ENCODE peak calls at places on chromosomes 4 and X, in eight cellular contexts. Z, F, U, J, B, Y, T and X are unnamed samples.

GRCh38 chr4:145302725-145303124 is 122.3 kb upstream of the OTUD4 start:
- DNase-seq in Y (no peak), J (no peak), U (no peak), B (no peak), F (no peak), Z (no peak), T (no peak), X (no peak)

GRCh38 chr4:181976743-181977142 is 266.5 kb upstream of the TENM3 start:
- DNase-seq in J (no peak), U (no peak), T (no peak), F (no peak), B (no peak), Z (no peak), Y (no peak), X (no peak)

GRCh38 chr4:73021634-73022033 is 47.9 kb downstream of the COX18 start:
- DNase-seq in U (no peak), T (peak), Z (no peak), B (peak), Y (no peak), J (no peak), F (no peak), X (no peak)

GRCh38 chrX:105781794-105782193 is 40.5 kb upstream of the NRK start:
- DNase-seq in J (no peak), B (no peak), Z (no peak), T (no peak), U (no peak), F (no peak), Y (no peak), X (no peak)

GRCh38 chr4:20839957-20840356 is 139.7 kb downstream of the PACRGL start:
- DNase-seq in T (no peak), B (no peak), J (no peak), F (no peak), Z (no peak), U (no peak), Y (no peak), X (no peak)

GRCh38 chr4:117889978-117890377 is 144.3 kb upstream of the NDST3 start:
- DNase-seq in T (no peak), J (no peak), Y (no peak), F (no peak), B (no peak), U (no peak), Z (no peak), X (no peak)

GRCh38 chr4:73392936-73393335 is 11.2 kb upstream of the ALB start:
- DNase-seq in J (no peak), U (no peak), F (no peak), Y (no peak), T (no peak), Z (no peak), B (no peak), X (no peak)

GRCh38 chr4:75643651-75644050 is 13.3 kb upstream of the CDKL2 start:
- DNase-seq in Y (no peak), U (no peak), F (no peak), J (no peak), B (no peak), T (no peak), Z (no peak), X (no peak)

GRCh38 chr4:142660728-142661127 is 185.4 kb downstream of the INPP4B start:
- DNase-seq in J (no peak), F (no peak), U (no peak), Z (no peak), Y (no peak), B (no peak), T (no peak), X (no peak)

GRCh38 chrX:148363836-148364235 is 136.6 kb upstream of the AFF2 start:
- DNase-seq in Z (no peak), U (no peak), B (peak), J (no peak), T (no peak), F (no peak), Y (no peak), X (no peak)

GRCh38 chr4:158823461-158823873 is 54.6 kb downstream of the FNIP2 start:
- DNase-seq in Z (no peak), F (no peak), J (no peak), T (no peak), U (no peak), Y (no peak), B (no peak), X (no peak)

GRCh38 chr4:173301518-173302201 is 32.5 kb downstream of the HMGB2 start:
- DNase-seq in F (no peak), T (peak), J (no peak), Z (no peak), Y (no peak), B (no peak), U (no peak), X (no peak)

GRCh38 chr4:57442834-57443291 is 332.7 kb upstream of the IGFBP7 start:
- DNase-seq in F (no peak), Z (no peak), J (no peak), B (peak), Y (peak), U (peak), T (peak), X (no peak)

GRCh38 chr4:76872556-76872955 is 25.4 kb downstream of the SOWAHB start:
- DNase-seq in Y (no peak), B (no peak), Z (no peak), T (no peak), J (no peak), F (no peak), U (no peak), X (no peak)

GRCh38 chr4:130478406-130478805 is 1382.5 kb downstream of the C4orf33 start:
- DNase-seq in U (no peak), Y (no peak), J (no peak), T (no peak), F (no peak), Z (no peak), B (no peak), X (no peak)

GRCh38 chr4:140943486-140943885 is 187.3 kb upstream of the TBC1D9 start:
- DNase-seq in Y (no peak), B (no peak), J (no peak), F (no peak), U (no peak), Z (no peak), T (no peak), X (no peak)

GRCh38 chrX:39125834-39126233 is 324.6 kb downstream of the MID1IP1 start:
- DNase-seq in F (no peak), J (no peak), Y (no peak), T (no peak), Z (no peak), U (no peak), B (no peak), X (peak)

GRCh38 chr4:181952478-181952877 is 290.7 kb upstream of the TENM3 start:
- DNase-seq in T (no peak), B (no peak), F (no peak), U (no peak), Z (no peak), J (no peak), Y (peak), X (no peak)

GRCh38 chr4:172740434-172740833 is 428.2 kb upstream of the GALNT7 start:
- DNase-seq in Y (no peak), Z (no peak), F (no peak), U (no peak), B (no peak), J (no peak), T (no peak), X (no peak)

GRCh38 chr4:76981649-76982048 is 32.1 kb downstream of the SEPTIN11 start:
- DNase-seq in T (no peak), F (no peak), Z (no peak), U (no peak), J (no peak), B (no peak), Y (no peak), X (no peak)

GRCh38 chrX:16202943-16203342 is 35.7 kb downstream of the MAGEB17 start:
- DNase-seq in Z (no peak), Y (no peak), J (no peak), B (no peak), F (no peak), T (no peak), U (no peak), X (no peak)
- TF ChIP-seq EP300 in Z (no peak), Y (no peak), J (no peak), B (no peak), F (no peak), T (no peak), U (no peak), X (no peak)

DNA sequence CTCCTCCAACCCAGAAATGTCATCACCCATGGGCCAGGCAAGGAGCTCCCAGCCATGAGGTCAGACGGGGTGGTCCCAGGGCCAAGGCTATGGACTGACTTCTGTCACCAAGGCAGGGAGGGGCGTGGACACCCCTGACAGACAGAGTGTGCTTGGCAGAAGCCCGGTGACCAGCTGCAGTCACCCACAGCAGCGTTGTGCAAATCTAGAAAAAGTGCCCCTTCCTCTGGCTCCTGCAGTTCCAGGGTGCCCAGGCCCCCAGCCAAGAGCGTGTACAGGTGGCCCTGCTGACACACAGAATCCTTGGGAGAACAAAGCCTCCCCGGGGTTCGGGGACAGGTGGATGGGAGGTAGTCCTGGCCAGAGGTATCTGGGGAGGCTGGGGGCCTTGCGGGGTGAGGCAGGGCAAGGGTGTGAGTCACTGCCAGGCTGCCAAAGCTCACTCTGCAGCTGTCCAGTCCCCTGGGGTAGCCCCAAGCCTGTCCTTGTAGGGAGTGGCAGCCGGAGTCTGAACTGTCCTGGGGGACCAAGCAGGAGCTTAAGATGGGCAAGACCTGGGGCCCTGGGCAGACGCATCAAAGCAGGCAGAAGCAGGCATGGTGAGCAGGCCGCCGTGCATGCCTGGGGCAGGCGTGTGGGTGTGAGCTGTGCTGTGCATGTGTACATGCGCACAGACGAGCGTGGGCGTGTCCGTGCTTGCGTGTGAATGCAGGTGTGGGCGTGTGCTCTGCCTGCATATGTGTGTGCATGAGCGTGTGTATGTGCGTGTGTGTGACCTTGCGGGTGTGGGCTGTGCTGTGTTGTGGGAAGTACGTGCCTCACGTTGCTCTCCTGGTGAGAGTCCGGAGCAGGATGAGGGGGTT is 3.3 kb downstream of the MYL5 start:
- DNase-seq in F (no peak), Z (no peak), Y (peak), T (no peak), B (peak), J (no peak), U (peak), X (no peak)
- TF ChIP-seq POLR2A in F (no peak), Z (no peak), Y (peak), T (peak), B (peak), J (no peak), U (no peak), X (no peak)

DNA sequence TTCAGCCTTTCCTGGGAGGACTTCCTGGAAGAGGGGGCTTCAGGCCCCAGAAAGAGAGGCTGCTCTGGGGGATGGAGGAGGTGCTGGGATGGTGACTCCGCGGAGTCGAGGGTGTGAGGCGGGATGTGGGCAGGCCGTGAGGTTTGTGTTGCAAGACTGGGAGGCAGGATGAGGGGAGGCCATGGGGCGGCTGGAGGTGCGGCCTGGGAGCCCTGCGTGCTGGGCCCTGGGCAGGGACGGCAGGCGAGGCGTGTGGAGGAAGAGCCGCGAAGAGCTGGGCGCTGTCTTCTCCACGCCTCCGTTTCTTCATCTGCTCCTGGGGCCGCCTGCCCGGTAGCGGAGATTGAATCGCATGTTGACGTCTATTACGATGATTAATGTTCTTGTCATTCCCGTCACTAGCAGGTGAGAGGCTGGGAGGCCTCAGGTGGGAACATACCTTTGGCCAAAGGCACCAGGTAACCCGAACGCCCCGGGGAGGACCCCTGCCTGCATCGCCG is 854 bp upstream of the FGFRL1 start:
- DNase-seq in B (no peak), Y (peak), U (peak), Z (peak), F (peak), T (peak), J (no peak), X (peak)
- H3K27ac ChIP-seq in B (no peak), Y (peak), U (peak), Z (peak), F (peak), T (no peak), J (peak), X (peak)

GRCh38 chr4:13706130-13706529 is 78.6 kb upstream of the BOD1L1 start:
- DNase-seq in Y (no peak), F (no peak), Z (no peak), B (no peak), U (no peak), J (no peak), T (no peak), X (no peak)

GRCh38 chr4:13705521-13706035 is 78.1 kb upstream of the BOD1L1 start:
- DNase-seq in B (no peak), Y (peak), Z (no peak), F (no peak), J (no peak), U (no peak), T (no peak), X (no peak)

GRCh38 chr4:13711233-13711775 is 83.8 kb upstream of the BOD1L1 start:
- DNase-seq in Y (no peak), T (no peak), Z (no peak), B (no peak), U (no peak), F (no peak), J (no peak), X (no peak)

GRCh38 chr4:13706716-13707115 is 79.2 kb upstream of the BOD1L1 start:
- DNase-seq in T (no peak), F (no peak), U (no peak), B (no peak), J (no peak), Y (no peak), Z (no peak), X (no peak)

GRCh38 chr4:13710486-13710885 is 83.0 kb upstream of the BOD1L1 start:
- DNase-seq in U (no peak), F (no peak), B (no peak), J (no peak), T (no peak), Y (no peak), Z (no peak), X (no peak)
- TF ChIP-seq EP300 in U (no peak), F (no peak), B (no peak), J (no peak), T (no peak), Y (no peak), Z (no peak), X (no peak)

DNA sequence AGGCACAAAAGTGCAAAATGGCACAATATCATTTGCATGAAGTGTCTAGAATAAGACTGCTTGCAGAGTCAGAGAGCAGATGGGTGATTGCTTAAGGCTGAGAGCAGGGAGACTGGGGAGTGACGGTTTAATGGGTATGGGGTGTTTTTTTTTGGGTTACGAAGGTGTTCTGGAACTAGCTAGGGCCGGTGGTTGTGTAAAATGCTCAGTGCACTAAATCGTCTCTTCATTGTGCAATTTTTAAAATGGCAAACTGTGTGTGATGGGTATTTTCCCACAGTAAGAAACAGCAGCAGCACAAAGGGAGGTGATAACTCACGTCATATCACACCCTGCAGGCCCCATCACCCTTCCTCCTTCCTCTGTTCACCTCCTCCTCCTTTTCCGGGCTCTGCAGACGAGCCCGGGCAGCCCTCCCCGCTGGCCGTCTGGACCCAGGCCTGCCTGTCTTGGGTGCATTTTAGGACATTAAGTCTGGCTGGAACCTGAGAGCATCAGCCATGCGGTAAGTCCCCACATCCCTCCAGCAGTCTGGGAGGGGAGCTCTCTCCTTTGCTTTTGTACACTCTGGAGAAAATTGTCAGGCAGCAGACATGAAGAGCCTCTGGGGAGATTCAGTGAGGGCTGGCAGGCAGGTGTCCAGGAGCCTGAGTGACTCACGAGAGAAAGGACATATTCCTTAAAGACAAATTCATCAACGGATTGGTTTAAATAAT is 42.7 kb downstream of the ASMT start:
- DNase-seq in Z (no peak), Y (peak), T (no peak), U (no peak), B (no peak), J (no peak), F (no peak), X (no peak)
- TF ChIP-seq POLR2A in Z (no peak), Y (peak), T (no peak), U (no peak), B (no peak), J (no peak), F (no peak), X (no peak)